ENCODE peak calls at places on chromosomes 1 and 21, in six cellular contexts. One of them, this sample, is unnamed.

GRCh38 chr1:1162597-1163537 is 10.8 kb upstream of the TTLL10 start:
- DNase-seq in progenitor cell of endocrine pancreas: peak
- DNase-seq in EL: no peak
- DNase-seq in ELR: no peak
- DNase-seq in hypothalamus: no peak
- DNase-seq in epithelial cell of esophagus: peak
- DNase-seq in this sample: no peak

GRCh38 chr1:110620250-110620615 is 14.1 kb upstream of the KCNA2 start:
- DNase-seq in progenitor cell of endocrine pancreas: no peak
- DNase-seq in epithelial cell of esophagus: no peak
- DNase-seq in EL: no peak
- DNase-seq in ELR: no peak
- DNase-seq in hypothalamus: no peak
- DNase-seq in this sample: no peak

GRCh38 chr1:36161656-36162531 is 5.9 kb downstream of the MAP7D1 start:
- DNase-seq in progenitor cell of endocrine pancreas: no peak
- DNase-seq in epithelial cell of esophagus: peak
- DNase-seq in hypothalamus: no peak
- DNase-seq in EL: peak
- DNase-seq in ELR: peak
- DNase-seq in this sample: peak

GRCh38 chr1:34988147-34988546 is 3.0 kb upstream of the TMEM35B start:
- DNase-seq in hypothalamus: no peak
- DNase-seq in progenitor cell of endocrine pancreas: no peak
- DNase-seq in EL: no peak
- DNase-seq in ELR: peak
- DNase-seq in epithelial cell of esophagus: no peak
- DNase-seq in this sample: no peak

GRCh38 chr1:174200746-174201145 is 41.4 kb downstream of the RABGAP1L start:
- DNase-seq in epithelial cell of esophagus: no peak
- DNase-seq in ELR: no peak
- DNase-seq in progenitor cell of endocrine pancreas: no peak
- DNase-seq in EL: no peak
- DNase-seq in hypothalamus: no peak
- DNase-seq in this sample: no peak

GRCh38 chr1:20437640-20438039 is 48.4 kb downstream of the CAMK2N1 start:
- DNase-seq in epithelial cell of esophagus: no peak
- DNase-seq in ELR: no peak
- DNase-seq in EL: no peak
- DNase-seq in progenitor cell of endocrine pancreas: no peak
- DNase-seq in hypothalamus: no peak
- DNase-seq in this sample: no peak

GRCh38 chr1:177650947-177651346 is 318.9 kb downstream of the SEC16B start:
- DNase-seq in EL: no peak
- DNase-seq in hypothalamus: no peak
- DNase-seq in epithelial cell of esophagus: no peak
- DNase-seq in ELR: no peak
- DNase-seq in progenitor cell of endocrine pancreas: no peak
- DNase-seq in this sample: peak

GRCh38 chr1:212366901-212367300 is 47.8 kb downstream of the PACC1 start:
- DNase-seq in progenitor cell of endocrine pancreas: no peak
- DNase-seq in epithelial cell of esophagus: peak
- DNase-seq in EL: peak
- DNase-seq in hypothalamus: no peak
- DNase-seq in ELR: peak
- DNase-seq in this sample: peak

GRCh38 chr1:247118946-247119446 is 14.8 kb upstream of the ZNF669 start:
- DNase-seq in EL: no peak
- DNase-seq in ELR: peak
- DNase-seq in progenitor cell of endocrine pancreas: no peak
- DNase-seq in hypothalamus: no peak
- DNase-seq in epithelial cell of esophagus: peak
- DNase-seq in this sample: peak

GRCh38 chr1:151196292-151196800 is 2.0 kb upstream of the PIP5K1A start:
- DNase-seq in hypothalamus: no peak
- DNase-seq in EL: peak
- DNase-seq in epithelial cell of esophagus: peak
- DNase-seq in progenitor cell of endocrine pancreas: no peak
- DNase-seq in ELR: peak
- DNase-seq in this sample: peak

GRCh38 chr1:27348861-27349783 is 7.3 kb downstream of the SYTL1 start:
- DNase-seq in ELR: peak
- DNase-seq in epithelial cell of esophagus: peak
- DNase-seq in hypothalamus: no peak
- DNase-seq in progenitor cell of endocrine pancreas: no peak
- DNase-seq in EL: peak
- DNase-seq in this sample: no peak

GRCh38 chr1:245245021-245245667 is 90.4 kb downstream of the KIF26B start:
- DNase-seq in hypothalamus: no peak
- DNase-seq in epithelial cell of esophagus: no peak
- DNase-seq in progenitor cell of endocrine pancreas: no peak
- DNase-seq in ELR: no peak
- DNase-seq in EL: no peak
- DNase-seq in this sample: no peak

GRCh38 chr21:17467829-17468228 is 45.0 kb upstream of the CXADR start:
- DNase-seq in ELR: no peak
- DNase-seq in epithelial cell of esophagus: no peak
- DNase-seq in EL: peak
- DNase-seq in progenitor cell of endocrine pancreas: no peak
- DNase-seq in hypothalamus: no peak
- DNase-seq in this sample: no peak

GRCh38 chr1:246001142-246001812 is 505.8 kb downstream of the SMYD3 start:
- DNase-seq in EL: peak
- DNase-seq in epithelial cell of esophagus: peak
- DNase-seq in progenitor cell of endocrine pancreas: no peak
- DNase-seq in hypothalamus: no peak
- DNase-seq in ELR: no peak
- DNase-seq in this sample: no peak

GRCh38 chr1:67795179-67795916 is 37.9 kb downstream of the GNG12 start:
- DNase-seq in hypothalamus: no peak
- DNase-seq in epithelial cell of esophagus: no peak
- DNase-seq in ELR: no peak
- DNase-seq in progenitor cell of endocrine pancreas: no peak
- DNase-seq in EL: no peak
- DNase-seq in this sample: no peak

GRCh38 chr1:237864338-237865244 is 26.1 kb downstream of the ZP4 start:
- DNase-seq in epithelial cell of esophagus: peak
- DNase-seq in hypothalamus: peak
- DNase-seq in progenitor cell of endocrine pancreas: peak
- DNase-seq in EL: peak
- DNase-seq in ELR: peak
- DNase-seq in this sample: peak

GRCh38 chr1:70314706-70315304 is 39.7 kb downstream of the ANKRD13C start:
- DNase-seq in EL: no peak
- DNase-seq in epithelial cell of esophagus: no peak
- DNase-seq in ELR: no peak
- DNase-seq in progenitor cell of endocrine pancreas: no peak
- DNase-seq in hypothalamus: no peak
- DNase-seq in this sample: no peak

GRCh38 chr1:117802546-117803257 is 126.7 kb downstream of the GDAP2 start:
- DNase-seq in ELR: no peak
- DNase-seq in progenitor cell of endocrine pancreas: no peak
- DNase-seq in EL: no peak
- DNase-seq in epithelial cell of esophagus: no peak
- DNase-seq in hypothalamus: no peak
- DNase-seq in this sample: no peak

GRCh38 chr1:180930687-180931086 is 18.0 kb downstream of the KIAA1614 start:
- DNase-seq in ELR: no peak
- DNase-seq in progenitor cell of endocrine pancreas: no peak
- DNase-seq in epithelial cell of esophagus: no peak
- DNase-seq in EL: no peak
- DNase-seq in hypothalamus: no peak
- DNase-seq in this sample: no peak

GRCh38 chr1:26016258-26016943 is 5.2 kb upstream of the EXTL1 start:
- DNase-seq in progenitor cell of endocrine pancreas: no peak
- DNase-seq in hypothalamus: no peak
- DNase-seq in epithelial cell of esophagus: no peak
- DNase-seq in EL: no peak
- DNase-seq in ELR: no peak
- DNase-seq in this sample: no peak

GRCh38 chr1:91374086-91374485 is 30.6 kb downstream of the HFM1 start:
- DNase-seq in EL: no peak
- DNase-seq in epithelial cell of esophagus: no peak
- DNase-seq in ELR: no peak
- DNase-seq in hypothalamus: no peak
- DNase-seq in progenitor cell of endocrine pancreas: no peak
- DNase-seq in this sample: no peak

GRCh38 chr1:85275701-85276289 is 637 bp downstream of the BCL10 start:
- DNase-seq in EL: no peak
- DNase-seq in epithelial cell of esophagus: peak
- DNase-seq in hypothalamus: no peak
- DNase-seq in ELR: peak
- DNase-seq in progenitor cell of endocrine pancreas: no peak
- DNase-seq in this sample: peak

GRCh38 chr21:37503848-37504467 is 137.4 kb downstream of the DYRK1A start:
- DNase-seq in EL: peak
- DNase-seq in progenitor cell of endocrine pancreas: no peak
- DNase-seq in ELR: peak
- DNase-seq in hypothalamus: no peak
- DNase-seq in epithelial cell of esophagus: no peak
- DNase-seq in this sample: no peak

GRCh38 chr1:155003227-155003765 is 694 bp downstream of the ZBTB7B start:
- DNase-seq in ELR: peak
- DNase-seq in epithelial cell of esophagus: peak
- DNase-seq in hypothalamus: peak
- DNase-seq in progenitor cell of endocrine pancreas: no peak
- DNase-seq in EL: peak
- DNase-seq in this sample: no peak

GRCh38 chr1:181448461-181448860 is 34.9 kb upstream of the CACNA1E start:
- DNase-seq in progenitor cell of endocrine pancreas: no peak
- DNase-seq in EL: no peak
- DNase-seq in ELR: no peak
- DNase-seq in hypothalamus: no peak
- DNase-seq in epithelial cell of esophagus: no peak
- DNase-seq in this sample: no peak

GRCh38 chr1:206953126-206953525 is 6.9 kb upstream of the PIGR start:
- DNase-seq in progenitor cell of endocrine pancreas: no peak
- DNase-seq in hypothalamus: no peak
- DNase-seq in ELR: no peak
- DNase-seq in EL: no peak
- DNase-seq in epithelial cell of esophagus: no peak
- DNase-seq in this sample: no peak

GRCh38 chr21:45549670-45550463 is 7.6 kb upstream of the SLC19A1 start:
- DNase-seq in epithelial cell of esophagus: no peak
- DNase-seq in EL: no peak
- DNase-seq in hypothalamus: no peak
- DNase-seq in progenitor cell of endocrine pancreas: no peak
- DNase-seq in ELR: no peak
- DNase-seq in this sample: no peak

GRCh38 chr1:50603274-50604271 is 180.3 kb upstream of the DMRTA2 start:
- DNase-seq in EL: peak
- DNase-seq in hypothalamus: no peak
- DNase-seq in progenitor cell of endocrine pancreas: no peak
- DNase-seq in epithelial cell of esophagus: peak
- DNase-seq in ELR: peak
- DNase-seq in this sample: peak

GRCh38 chr1:245771521-245772281 is 616.9 kb downstream of the KIF26B start:
- DNase-seq in EL: peak
- DNase-seq in progenitor cell of endocrine pancreas: no peak
- DNase-seq in ELR: peak
- DNase-seq in hypothalamus: no peak
- DNase-seq in epithelial cell of esophagus: peak
- DNase-seq in this sample: peak

GRCh38 chr21:39885119-39885848 is 18.0 kb downstream of the PCP4 start:
- DNase-seq in epithelial cell of esophagus: no peak
- DNase-seq in ELR: no peak
- DNase-seq in progenitor cell of endocrine pancreas: no peak
- DNase-seq in hypothalamus: peak
- DNase-seq in EL: no peak
- DNase-seq in this sample: no peak

GRCh38 chr1:168381850-168382249 is 101.2 kb downstream of the TBX19 start:
- DNase-seq in progenitor cell of endocrine pancreas: no peak
- DNase-seq in epithelial cell of esophagus: no peak
- DNase-seq in EL: no peak
- DNase-seq in ELR: no peak
- DNase-seq in hypothalamus: no peak
- DNase-seq in this sample: no peak

GRCh38 chr1:22056921-22057320 is 4.4 kb downstream of the CDC42 start:
- DNase-seq in progenitor cell of endocrine pancreas: no peak
- DNase-seq in ELR: no peak
- DNase-seq in hypothalamus: no peak
- DNase-seq in EL: no peak
- DNase-seq in epithelial cell of esophagus: no peak
- DNase-seq in this sample: no peak